ENCODE peak calls at places on chromosomes 6 and 20, in four cellular contexts. E is endodermal cell, Y is PC-9, R is left ventricle myocardium inferior. N is an unnamed sample. For H3K27me3, the result is how much of the 10 kb centered on the place peaks cover.

GRCh38 chr20:62964700-62965099 is 12.2 kb downstream of the SLC17A9 start:
- DNase-seq in E (no peak), R (no peak), Y (no peak), N (no peak)

GRCh38 chr6:20978176-20978614 is 443.9 kb downstream of the CDKAL1 start:
- DNase-seq in Y (no peak), E (no peak), R (no peak), N (peak)

GRCh38 chr20:60271597-60271996 is 313.4 kb downstream of the CDH26 start:
- DNase-seq in R (no peak), E (peak), Y (no peak), N (no peak)

GRCh38 chr6:15416932-15417509 is 171.2 kb downstream of the JARID2 start:
- DNase-seq in E (no peak), Y (no peak), R (no peak), N (no peak)

GRCh38 chr6:136201735-136202134 is 48.4 kb downstream of the MTFR2 start:
- DNase-seq in Y (no peak), R (no peak), E (no peak), N (no peak)

GRCh38 chr6:157272866-157273755 is 50.2 kb downstream of the TMEM242 start:
- DNase-seq in E (peak), Y (no peak), R (no peak), N (no peak)

GRCh38 chr20:12086359-12086758 is 168.7 kb downstream of the BTBD3 start:
- DNase-seq in Y (no peak), E (no peak), R (no peak), N (no peak)

GRCh38 chr20:31674895-31675827 is 37.4 kb downstream of the COX4I2 start:
- DNase-seq in Y (no peak), E (no peak), R (peak), N (no peak)

GRCh38 chr6:113695506-113695905 is 161.6 kb upstream of the MARCKS start:
- DNase-seq in Y (no peak), E (no peak), R (no peak), N (no peak)

GRCh38 chr6:103617642-103618041 is 1242.1 kb downstream of the HACE1 start:
- DNase-seq in Y (no peak), R (no peak), E (no peak), N (no peak)

GRCh38 chr6:69894578-69895347 is 28.4 kb downstream of the COL19A1 start:
- DNase-seq in R (no peak), Y (no peak), E (no peak), N (peak)

GRCh38 chr6:42260972-42261371 is 43.3 kb upstream of the MRPS10 start:
- DNase-seq in E (peak), Y (no peak), R (no peak), N (no peak)

GRCh38 chr6:166520905-166521834 is 65.3 kb downstream of the RAMACL start:
- DNase-seq in R (no peak), E (no peak), Y (no peak), N (no peak)

GRCh38 chr6:11277275-11278206 is 45.1 kb upstream of the NEDD9 start:
- DNase-seq in Y (peak), R (no peak), E (peak), N (peak)

GRCh38 chr20:47781631-47782030 is 3.6 kb downstream of the SULF2 start:
- DNase-seq in R (no peak), Y (peak), E (no peak), N (no peak)

GRCh38 chr20:34864216-34864615 is 8.4 kb downstream of the GGT7 start:
- DNase-seq in R (no peak), E (no peak), Y (no peak), N (no peak)

GRCh38 chr20:49460916-49461315 is 21.6 kb downstream of the KCNB1 start:
- DNase-seq in Y (peak), R (no peak), E (peak), N (no peak)

GRCh38 chr20:57563522-57563921 is 2.6 kb downstream of the PCK1 start:
- DNase-seq in R (no peak), Y (no peak), E (no peak), N (no peak)
- H3K27me3 ChIP-seq in R (half or more), Y (half or more), E (under half), N (under half)

DNA sequence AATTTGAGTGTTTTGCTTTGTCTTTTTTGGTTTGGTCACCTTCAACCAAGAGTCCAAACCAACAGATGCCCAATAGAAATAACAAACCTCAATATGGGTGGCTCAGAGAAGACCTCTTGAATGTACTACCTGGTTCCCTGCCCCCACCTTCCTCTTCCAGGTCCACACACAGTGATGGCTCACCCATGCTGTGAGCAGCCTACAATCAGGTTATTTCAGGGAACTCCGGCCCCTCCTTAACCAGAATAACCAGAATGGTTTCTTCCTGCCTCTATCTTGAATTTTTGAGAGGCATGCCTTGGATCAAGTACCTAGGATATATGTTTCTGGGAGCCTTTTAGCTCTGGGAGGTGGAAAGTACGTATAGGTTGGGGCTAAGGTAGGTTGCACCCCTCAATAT is 327.1 kb upstream of the PRDM1 start:
- DNase-seq in R (no peak), Y (peak), E (no peak), N (no peak)
- H3K27ac ChIP-seq in R (no peak), Y (no peak), E (no peak), N (no peak)

GRCh38 chr6:34247481-34248197 is 1.2 kb downstream of the SMIM29 start:
- DNase-seq in R (no peak), E (peak), Y (no peak), N (no peak)
- H3K4me3 ChIP-seq in R (peak), E (peak), Y (peak), N (peak)

GRCh38 chr20:40680560-40680959 is 8.5 kb downstream of the MAFB start:
- DNase-seq in E (no peak), Y (no peak), R (no peak), N (no peak)
- H3K27me3 ChIP-seq in E (half or more), Y (half or more), R (half or more), N (half or more)

GRCh38 chr6:13725052-13725451 is 13.4 kb upstream of the RANBP9 start:
- DNase-seq in Y (no peak), E (no peak), R (no peak), N (no peak)
- H3K27ac ChIP-seq in Y (peak), E (no peak), R (no peak), N (no peak)